ENCODE peak calls at places on chromosomes 13 and 19, in seven cellular contexts. One of them, this sample, is unnamed.

GRCh38 chr19:20558011-20558410 is 7.6 kb downstream of the ZNF737 start:
- DNase-seq in fibroblast of mammary gland: no peak
- DNase-seq in stimulated activated CD4-positive, alpha-beta T cell treated with anti-CD3 and anti-CD28 coated beads, Interleukin-15, amount 100 ng/mL, for 24 hours: peak; percentile 17
- DNase-seq in amygdala: no peak
- DNase-seq in GM04504: no peak
- DNase-seq in neural crest cell: no peak
- DNase-seq in heart left ventricle: no peak
- DNase-seq in this sample: no peak

GRCh38 chr13:91406619-91407018 is 8.2 kb downstream of the GPC5 start:
- DNase-seq in heart left ventricle: no peak
- DNase-seq in amygdala: no peak
- DNase-seq in neural crest cell: peak; percentile 16
- DNase-seq in stimulated activated CD4-positive, alpha-beta T cell treated with anti-CD3 and anti-CD28 coated beads, Interleukin-15, amount 100 ng/mL, for 24 hours: peak; percentile 19
- DNase-seq in fibroblast of mammary gland: peak; percentile 54
- DNase-seq in GM04504: peak; percentile 10
- DNase-seq in this sample: no peak

GRCh38 chr19:45476349-45476717 is 8.5 kb downstream of the FOSB start:
- DNase-seq in amygdala: no peak
- DNase-seq in fibroblast of mammary gland: no peak
- DNase-seq in heart left ventricle: no peak
- DNase-seq in GM04504: no peak
- DNase-seq in neural crest cell: no peak
- DNase-seq in stimulated activated CD4-positive, alpha-beta T cell treated with anti-CD3 and anti-CD28 coated beads, Interleukin-15, amount 100 ng/mL, for 24 hours: no peak
- DNase-seq in this sample: no peak

GRCh38 chr19:57664269-57665127 is 4.2 kb upstream of the ZSCAN4 start:
- DNase-seq in fibroblast of mammary gland: peak; percentile 28
- DNase-seq in neural crest cell: peak; percentile 55
- DNase-seq in amygdala: peak; percentile 3
- DNase-seq in heart left ventricle: peak; percentile 79
- DNase-seq in stimulated activated CD4-positive, alpha-beta T cell treated with anti-CD3 and anti-CD28 coated beads, Interleukin-15, amount 100 ng/mL, for 24 hours: peak; percentile 23
- DNase-seq in GM04504: no peak
- DNase-seq in this sample: peak; percentile 42

GRCh38 chr13:73544175-73544574 is 485.4 kb downstream of the KLF5 start:
- DNase-seq in heart left ventricle: no peak
- DNase-seq in fibroblast of mammary gland: no peak
- DNase-seq in amygdala: no peak
- DNase-seq in GM04504: no peak
- DNase-seq in stimulated activated CD4-positive, alpha-beta T cell treated with anti-CD3 and anti-CD28 coated beads, Interleukin-15, amount 100 ng/mL, for 24 hours: no peak
- DNase-seq in neural crest cell: no peak
- DNase-seq in this sample: no peak

GRCh38 chr13:30340367-30341184 is 33.2 kb upstream of the KATNAL1 start:
- DNase-seq in GM04504: peak; percentile 95
- DNase-seq in heart left ventricle: peak; percentile 77
- DNase-seq in amygdala: no peak
- DNase-seq in fibroblast of mammary gland: peak; percentile 95
- DNase-seq in stimulated activated CD4-positive, alpha-beta T cell treated with anti-CD3 and anti-CD28 coated beads, Interleukin-15, amount 100 ng/mL, for 24 hours: no peak
- DNase-seq in neural crest cell: no peak
- DNase-seq in this sample: peak; percentile 15

GRCh38 chr13:19781526-19781925 is 1.2 kb downstream of the PSPC1 start:
- DNase-seq in stimulated activated CD4-positive, alpha-beta T cell treated with anti-CD3 and anti-CD28 coated beads, Interleukin-15, amount 100 ng/mL, for 24 hours: peak; percentile 28
- DNase-seq in amygdala: no peak
- DNase-seq in GM04504: no peak
- DNase-seq in neural crest cell: no peak
- DNase-seq in fibroblast of mammary gland: no peak
- DNase-seq in heart left ventricle: no peak
- DNase-seq in this sample: no peak

GRCh38 chr19:29528350-29528945 is 2.7 kb downstream of the VSTM2B start:
- DNase-seq in GM04504: peak; percentile 16
- DNase-seq in heart left ventricle: peak; percentile 61
- DNase-seq in fibroblast of mammary gland: peak; percentile 58
- DNase-seq in stimulated activated CD4-positive, alpha-beta T cell treated with anti-CD3 and anti-CD28 coated beads, Interleukin-15, amount 100 ng/mL, for 24 hours: peak; percentile 86
- DNase-seq in amygdala: no peak
- DNase-seq in neural crest cell: peak; percentile 76
- DNase-seq in this sample: peak; percentile 77

GRCh38 chr13:102323012-102323411 is 78.8 kb downstream of the FGF14 start:
- DNase-seq in GM04504: no peak
- DNase-seq in heart left ventricle: no peak
- DNase-seq in neural crest cell: no peak
- DNase-seq in stimulated activated CD4-positive, alpha-beta T cell treated with anti-CD3 and anti-CD28 coated beads, Interleukin-15, amount 100 ng/mL, for 24 hours: no peak
- DNase-seq in fibroblast of mammary gland: no peak
- DNase-seq in amygdala: no peak
- DNase-seq in this sample: no peak

GRCh38 chr19:45090034-45090433 is 2.9 kb upstream of the PPP1R37 start:
- DNase-seq in amygdala: no peak
- DNase-seq in fibroblast of mammary gland: no peak
- DNase-seq in GM04504: no peak
- DNase-seq in heart left ventricle: no peak
- DNase-seq in neural crest cell: no peak
- DNase-seq in stimulated activated CD4-positive, alpha-beta T cell treated with anti-CD3 and anti-CD28 coated beads, Interleukin-15, amount 100 ng/mL, for 24 hours: no peak
- DNase-seq in this sample: no peak

GRCh38 chr19:49533551-49534488 is 6.0 kb downstream of the RCN3 start:
- DNase-seq in neural crest cell: peak; percentile 79
- DNase-seq in fibroblast of mammary gland: peak; percentile 35
- DNase-seq in heart left ventricle: peak; percentile 84
- DNase-seq in stimulated activated CD4-positive, alpha-beta T cell treated with anti-CD3 and anti-CD28 coated beads, Interleukin-15, amount 100 ng/mL, for 24 hours: peak; percentile 87
- DNase-seq in GM04504: no peak
- DNase-seq in amygdala: no peak
- DNase-seq in this sample: peak; percentile 43

This sample was measured in substantia nigra.